ENCODE peak calls at places on chromosomes 5 and 9, in seven cellular contexts. K, W, X, P, H, C and V are unnamed samples.

GRCh38 chr5:172164773-172165212 is 23.2 kb downstream of the STK10 start:
- DNase-seq in H (no peak), P (no peak), W (no peak), K (no peak), X (no peak), C (no peak), V (no peak)

GRCh38 chr5:167893271-167893670 is 398.2 kb upstream of the WWC1 start:
- DNase-seq in P (no peak), K (no peak), W (no peak), X (no peak), C (no peak), H (no peak), V (no peak)

GRCh38 chr5:135880278-135880677 is 15.4 kb downstream of the IL9 start:
- DNase-seq in K (no peak), C (no peak), X (peak; percentile 16), W (peak; percentile 15), P (no peak), H (no peak), V (no peak)

GRCh38 chr9:83596899-83597504 is 25.9 kb upstream of the IDNK start:
- DNase-seq in X (peak; percentile 29), P (no peak), C (no peak), H (no peak), W (peak; percentile 27), K (no peak), V (no peak)

GRCh38 chr9:72980600-72981265 is 27.9 kb upstream of the ALDH1A1 start:
- DNase-seq in C (no peak), K (no peak), W (no peak), H (no peak), X (no peak), P (no peak), V (no peak)

GRCh38 chr9:37904647-37905505 is 949 bp upstream of the SLC25A51 start:
- DNase-seq in W (no peak), C (no peak), X (no peak), P (peak; percentile 64), K (no peak), H (peak; percentile 66), V (no peak)

GRCh38 chr5:181111010-181111409 is 20.0 kb downstream of the OR2V1 start:
- DNase-seq in C (no peak), H (no peak), X (no peak), P (no peak), K (no peak), W (no peak), V (no peak)

GRCh38 chr9:121499427-121500164 is at the start of gene GGTA1:
- DNase-seq in C (no peak), K (peak; percentile 54), H (peak; percentile 94), P (peak; percentile 80), X (peak; percentile 48), W (no peak), V (peak; percentile 34)

GRCh38 chr5:122192883-122193496 is 63.6 kb downstream of the ZNF474 start:
- DNase-seq in C (no peak), W (peak; percentile 46), X (no peak), P (no peak), H (no peak), K (no peak), V (peak; percentile 67)

GRCh38 chr5:107500840-107501239 is 169.9 kb downstream of the EFNA5 start:
- DNase-seq in K (no peak), C (no peak), H (no peak), X (no peak), P (no peak), W (no peak), V (no peak)

GRCh38 chr9:109721021-109721420 is 59.0 kb upstream of the PALM2AKAP2 start:
- DNase-seq in X (no peak), C (no peak), P (no peak), K (no peak), W (no peak), H (no peak), V (no peak)

GRCh38 chr5:95631991-95632675 is 12.2 kb downstream of the GPR150 start:
- DNase-seq in W (no peak), H (no peak), C (peak; percentile 83), X (peak; percentile 13), K (no peak), P (no peak), V (no peak)

GRCh38 chr5:133844836-133845235 is 123.6 kb downstream of the C5orf15 start:
- DNase-seq in X (no peak), H (no peak), K (peak; percentile 35), C (no peak), W (no peak), P (no peak), V (no peak)

GRCh38 chr5:137199966-137200365 is 299.2 kb downstream of the SPOCK1 start:
- DNase-seq in C (no peak), H (no peak), P (no peak), X (no peak), W (no peak), K (no peak), V (no peak)

GRCh38 chr5:15285901-15286583 is 213.9 kb upstream of the FBXL7 start:
- DNase-seq in C (peak; percentile 82), X (no peak), K (no peak), W (no peak), H (no peak), P (no peak), V (no peak)

GRCh38 chr9:17775646-17776045 is 196.8 kb downstream of the SH3GL2 start:
- DNase-seq in K (no peak), C (no peak), W (no peak), X (no peak), H (no peak), P (no peak), V (no peak)

GRCh38 chr5:157594675-157595074 is 19.1 kb upstream of the ADAM19 start:
- DNase-seq in P (no peak), H (no peak), W (no peak), K (no peak), X (no peak), C (no peak), V (no peak)

GRCh38 chr9:99026956-99027298 is 78.0 kb upstream of the TGFBR1 start:
- DNase-seq in P (no peak), K (no peak), C (no peak), H (no peak), X (no peak), W (no peak), V (no peak)

GRCh38 chr9:25857167-25857566 is 178.9 kb upstream of the TUSC1 start:
- DNase-seq in X (no peak), H (no peak), P (no peak), K (no peak), C (no peak), W (no peak), V (no peak)

GRCh38 chr5:38529955-38530644 is 26.3 kb downstream of the LIFR start:
- DNase-seq in X (no peak), W (no peak), K (no peak), P (no peak), H (no peak), C (no peak), V (no peak)

GRCh38 chr9:95494416-95495371 is 22.1 kb downstream of the PTCH1 start:
- DNase-seq in X (peak; percentile 82), C (no peak), H (peak; percentile 86), K (no peak), P (peak; percentile 81), W (no peak), V (peak; percentile 82)

GRCh38 chr5:147057051-147057450 is 177.8 kb upstream of the STK32A start:
- DNase-seq in K (no peak), W (no peak), H (no peak), P (no peak), X (no peak), C (no peak), V (no peak)

GRCh38 chr5:32711693-32712462 is 757 bp downstream of the NPR3 start:
- DNase-seq in C (no peak), K (no peak), X (no peak), H (peak; percentile 88), W (no peak), P (peak; percentile 79), V (no peak)

GRCh38 chr5:143201589-143201988 is 201.9 kb downstream of the NR3C1 start:
- DNase-seq in P (no peak), X (no peak), C (no peak), K (no peak), W (no peak), H (no peak), V (no peak)

GRCh38 chr9:34522971-34523797 is at the start of gene ENHO:
- DNase-seq in H (peak; percentile 99), X (peak; percentile 92), W (peak; percentile 76), K (peak; percentile 89), C (peak; percentile 96), P (peak; percentile 93), V (peak; percentile 84)

GRCh38 chr5:3429962-3430361 is 165.7 kb upstream of the IRX1 start:
- DNase-seq in X (no peak), P (no peak), C (peak; percentile 53), K (no peak), H (peak; percentile 41), W (no peak), V (no peak)
- H3K9me3 ChIP-seq in X (no peaks in the 10 kb centered on the region), P (no peaks in the 10 kb centered on the region), C (no peaks in the 10 kb centered on the region), K (no peaks in the 10 kb centered on the region), H (no peaks in the 10 kb centered on the region), W (peaks cover 20% of the 10 kb centered on the region), V (no peaks in the 10 kb centered on the region)

GRCh38 chr5:113487779-113488644 is at the start of gene MCC:
- DNase-seq in W (peak; percentile 73), P (peak; percentile 88), H (peak; percentile 94), X (peak; percentile 69), K (peak; percentile 73), C (no peak), V (peak; percentile 84)
- TF ChIP-seq POLR2AphosphoS5 in W (peak; percentile 42), P (peak; percentile 21), H (no peak), X (no peak), K (no peak), C (peak; percentile 28), V (peak; percentile 40)

GRCh38 chr9:78026416-78026815 is 5.2 kb downstream of the GNAQ start:
- DNase-seq in P (no peak), C (no peak), K (no peak), W (no peak), X (no peak), H (no peak), V (no peak)
- H3K4me1 ChIP-seq in P (peaks cover 72% of the 10 kb centered on the region), C (peaks cover 58% of the 10 kb centered on the region), K (peaks cover 16% of the 10 kb centered on the region), W (peaks cover 10% of the 10 kb centered on the region), X (peaks cover 73% of the 10 kb centered on the region), H (peaks cover 85% of the 10 kb centered on the region), V (no peaks in the 10 kb centered on the region)

GRCh38 chr5:82884821-82885471 is 192.2 kb downstream of the TMEM167A start:
- DNase-seq in P (no peak), K (no peak), H (no peak), X (no peak), W (no peak), C (no peak), V (no peak)

GRCh38 chr5:82881571-82882200 is 195.5 kb downstream of the TMEM167A start:
- DNase-seq in W (no peak), X (no peak), P (no peak), H (no peak), K (no peak), C (no peak), V (no peak)

GRCh38 chr5:82873452-82873851 is 203.7 kb downstream of the TMEM167A start:
- DNase-seq in H (no peak), C (no peak), P (no peak), K (no peak), W (no peak), X (no peak), V (no peak)

GRCh38 chr5:82882316-82882715 is 194.9 kb downstream of the TMEM167A start:
- DNase-seq in P (no peak), C (no peak), H (no peak), X (no peak), K (no peak), W (no peak), V (no peak)

DNA sequence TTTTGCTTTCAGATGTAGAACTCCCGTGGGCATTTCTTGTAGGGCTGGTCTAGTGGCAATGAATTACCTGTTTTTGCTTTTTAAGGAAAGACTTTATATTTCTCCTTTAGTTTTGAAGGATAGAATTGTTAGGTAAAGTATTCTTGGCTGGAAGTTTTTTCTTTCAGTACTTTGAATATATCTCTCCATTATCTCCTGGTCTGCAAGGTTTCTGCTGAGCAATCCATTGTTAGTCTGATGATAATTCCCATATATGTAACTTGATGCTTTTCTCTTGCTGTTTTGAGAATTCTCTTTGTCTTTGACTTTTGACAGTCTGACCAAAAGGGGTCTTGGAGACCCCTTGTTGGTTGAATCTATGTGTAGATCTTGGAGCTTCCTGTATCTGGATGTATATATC is 198.1 kb downstream of the TMEM167A start:
- DNase-seq in P (no peak), H (no peak), X (no peak), K (no peak), W (no peak), C (no peak), V (no peak)
- H3K9me3 ChIP-seq in P (peaks cover 11% of the 10 kb centered on the region), H (no peaks in the 10 kb centered on the region), X (peaks cover 8% of the 10 kb centered on the region), K (peaks cover 5% of the 10 kb centered on the region), W (no peaks in the 10 kb centered on the region), C (peaks cover 16% of the 10 kb centered on the region), V (no peaks in the 10 kb centered on the region)